ENCODE peak calls at places on chromosome 15, in six cellular contexts. G is NCI-H1092, O is amygdala, S is activated T-cell treated with anti-CD3 and anti-CD28 coated beads for 1 hour, Q is M059J, N is NCI-H69. F is an unnamed sample.
A peak's percentile ranks its signal among the peaks of the same experiment; 100 is the strongest.

GRCh38 chr15:39124925-39125625 is 455.8 kb upstream of the THBS1 start:
- DNase-seq in N (no peak), S (no peak), O (no peak), Q (peak; percentile 70), G (no peak), F (no peak)

GRCh38 chr15:66723826-66724731 is 22.0 kb downstream of the SMAD6 start:
- DNase-seq in G (no peak), N (no peak), O (no peak), S (no peak), Q (no peak), F (no peak)

GRCh38 chr15:74830868-74831267 is 4.4 kb downstream of the CPLX3 start:
- DNase-seq in S (no peak), N (peak; percentile 14), Q (no peak), G (no peak), O (peak; percentile 50), F (no peak)

GRCh38 chr15:22949074-22949547 is 31.1 kb downstream of the CYFIP1 start:
- DNase-seq in Q (no peak), G (no peak), N (peak; percentile 98), S (no peak), O (no peak), F (peak; percentile 76)

GRCh38 chr15:52018244-52018643 is 775 bp upstream of the MAPK6 start:
- DNase-seq in N (no peak), G (no peak), Q (peak; percentile 49), O (no peak), S (no peak), F (no peak)

GRCh38 chr15:73328149-73328820 is 40.5 kb downstream of the HCN4 start:
- DNase-seq in O (no peak), G (no peak), Q (no peak), S (no peak), N (no peak), F (no peak)

GRCh38 chr15:90851114-90851513 is 17.3 kb upstream of the FURIN start:
- DNase-seq in Q (no peak), O (no peak), N (no peak), S (no peak), G (no peak), F (no peak)

GRCh38 chr15:52013151-52013791 is 5.7 kb upstream of the MAPK6 start:
- DNase-seq in Q (peak; percentile 80), G (no peak), O (no peak), N (no peak), S (no peak), F (no peak)

GRCh38 chr15:94206463-94207167 is 24.7 kb upstream of the MCTP2 start:
- DNase-seq in G (no peak), O (no peak), N (no peak), S (no peak), Q (peak; percentile 77), F (no peak)

GRCh38 chr15:41735033-41735432 is 39.3 kb upstream of the MAPKBP1 start:
- DNase-seq in S (no peak), G (no peak), Q (no peak), N (no peak), O (no peak), F (no peak)

GRCh38 chr15:53974813-53975212 is 3.4 kb upstream of the UNC13C start:
- DNase-seq in S (no peak), O (no peak), Q (peak; percentile 16), N (peak; percentile 46), G (no peak), F (no peak)

GRCh38 chr15:99703603-99704443 is 29.4 kb downstream of the LYSMD4 start:
- DNase-seq in Q (peak; percentile 84), O (no peak), S (no peak), N (peak; percentile 71), G (no peak), F (no peak)

GRCh38 chr15:67242665-67243064 is 11.8 kb downstream of the AAGAB start:
- DNase-seq in N (peak; percentile 28), G (no peak), Q (peak; percentile 29), S (no peak), O (no peak), F (no peak)

GRCh38 chr15:31032959-31033358 is 41.5 kb upstream of the MTMR10 start:
- DNase-seq in Q (peak; percentile 36), N (no peak), G (no peak), O (no peak), S (no peak), F (no peak)

GRCh38 chr15:58378241-58379085 is 53.3 kb upstream of the LIPC start:
- DNase-seq in S (no peak), Q (peak; percentile 30), G (no peak), N (no peak), O (no peak), F (no peak)

GRCh38 chr15:27059610-27060202 is 88.7 kb downstream of the GABRG3 start:
- DNase-seq in O (no peak), S (no peak), G (peak; percentile 55), Q (peak; percentile 16), N (peak; percentile 71), F (no peak)

GRCh38 chr15:67082007-67082536 is 16.7 kb downstream of the SMAD3 start:
- DNase-seq in N (no peak), O (no peak), G (no peak), S (peak; percentile 48), Q (peak; percentile 70), F (no peak)

F was measured in uterus.